ENCODE peak calls at places on chromosomes 4 and X, in ten cellular contexts. One of them, this sample, is unnamed. For H3K4me1, the result is how much of the 10 kb centered on the place peaks cover.

GRCh38 chr4:56823933-56824600 is 2.6 kb upstream of the SPINK2 start:
- DNase-seq in stomach: no peak
- DNase-seq in spleen: no peak
- DNase-seq in HepG2: no peak
- DNase-seq in HCT116: no peak
- DNase-seq in breast epithelium: no peak
- DNase-seq in transverse colon: no peak
- DNase-seq in GM23338: no peak
- DNase-seq in upper lobe of left lung: no peak
- DNase-seq in Panc1: no peak
- DNase-seq in this sample: no peak

GRCh38 chr4:1405636-1406415 is 416 bp downstream of the NKX1-1 start:
- DNase-seq in transverse colon: no peak
- DNase-seq in stomach: peak
- DNase-seq in upper lobe of left lung: peak
- DNase-seq in HCT116: no peak
- DNase-seq in breast epithelium: peak
- DNase-seq in spleen: no peak
- DNase-seq in GM23338: peak
- DNase-seq in Panc1: no peak
- DNase-seq in HepG2: no peak
- DNase-seq in this sample: no peak

GRCh38 chrX:15882704-15883539 is 28.3 kb upstream of the AP1S2 start:
- DNase-seq in stomach: no peak
- DNase-seq in Panc1: no peak
- DNase-seq in breast epithelium: no peak
- DNase-seq in GM23338: no peak
- DNase-seq in HCT116: no peak
- DNase-seq in upper lobe of left lung: no peak
- DNase-seq in HepG2: no peak
- DNase-seq in spleen: no peak
- DNase-seq in transverse colon: no peak
- DNase-seq in this sample: no peak

GRCh38 chr4:66606908-66607307 is 936.6 kb upstream of the EPHA5 start:
- DNase-seq in spleen: no peak
- DNase-seq in GM23338: peak
- DNase-seq in upper lobe of left lung: no peak
- DNase-seq in HepG2: no peak
- DNase-seq in HCT116: no peak
- DNase-seq in Panc1: no peak
- DNase-seq in stomach: no peak
- DNase-seq in breast epithelium: no peak
- DNase-seq in transverse colon: no peak
- DNase-seq in this sample: no peak

GRCh38 chr4:88058295-88058694 is 50.9 kb downstream of the PKD2 start:
- DNase-seq in GM23338: no peak
- DNase-seq in stomach: no peak
- DNase-seq in HepG2: no peak
- DNase-seq in spleen: no peak
- DNase-seq in HCT116: no peak
- DNase-seq in breast epithelium: no peak
- DNase-seq in transverse colon: no peak
- DNase-seq in upper lobe of left lung: no peak
- DNase-seq in Panc1: no peak
- DNase-seq in this sample: no peak

GRCh38 chr4:108171541-108172230 is 3.0 kb upstream of the LEF1 start:
- DNase-seq in GM23338: peak
- DNase-seq in HCT116: no peak
- DNase-seq in stomach: no peak
- DNase-seq in HepG2: no peak
- DNase-seq in breast epithelium: no peak
- DNase-seq in transverse colon: no peak
- DNase-seq in upper lobe of left lung: peak
- DNase-seq in spleen: peak
- DNase-seq in Panc1: no peak
- DNase-seq in this sample: no peak

GRCh38 chr4:182212211-182212761 is 30.9 kb upstream of the TENM3 start:
- DNase-seq in HCT116: no peak
- DNase-seq in transverse colon: no peak
- DNase-seq in breast epithelium: no peak
- DNase-seq in spleen: no peak
- DNase-seq in GM23338: peak
- DNase-seq in HepG2: no peak
- DNase-seq in Panc1: no peak
- DNase-seq in upper lobe of left lung: peak
- DNase-seq in stomach: no peak
- DNase-seq in this sample: no peak

GRCh38 chr4:115657991-115658390 is 544.6 kb upstream of the NDST4 start:
- DNase-seq in upper lobe of left lung: no peak
- DNase-seq in HepG2: no peak
- DNase-seq in breast epithelium: no peak
- DNase-seq in GM23338: no peak
- DNase-seq in stomach: no peak
- DNase-seq in Panc1: no peak
- DNase-seq in spleen: no peak
- DNase-seq in transverse colon: no peak
- DNase-seq in HCT116: no peak
- DNase-seq in this sample: no peak

GRCh38 chr4:101870874-101871273 is 80.3 kb downstream of the BANK1 start:
- DNase-seq in breast epithelium: no peak
- DNase-seq in Panc1: no peak
- DNase-seq in transverse colon: no peak
- DNase-seq in GM23338: no peak
- DNase-seq in spleen: no peak
- DNase-seq in HepG2: no peak
- DNase-seq in HCT116: no peak
- DNase-seq in upper lobe of left lung: no peak
- DNase-seq in stomach: no peak
- DNase-seq in this sample: no peak

GRCh38 chr4:156870166-156870565 is 101.4 kb downstream of the PDGFC start:
- DNase-seq in HepG2: no peak
- DNase-seq in transverse colon: no peak
- DNase-seq in breast epithelium: no peak
- DNase-seq in HCT116: no peak
- DNase-seq in stomach: no peak
- DNase-seq in spleen: no peak
- DNase-seq in Panc1: no peak
- DNase-seq in GM23338: no peak
- DNase-seq in upper lobe of left lung: no peak
- DNase-seq in this sample: no peak

GRCh38 chr4:75985116-75985515 is 5.6 kb downstream of the SDAD1 start:
- DNase-seq in HepG2: no peak
- DNase-seq in stomach: no peak
- DNase-seq in breast epithelium: no peak
- DNase-seq in Panc1: no peak
- DNase-seq in spleen: no peak
- DNase-seq in transverse colon: no peak
- DNase-seq in GM23338: no peak
- DNase-seq in HCT116: no peak
- DNase-seq in upper lobe of left lung: no peak
- DNase-seq in this sample: no peak

GRCh38 chrX:1178580-1179057 is 33.8 kb downstream of the CRLF2 start:
- DNase-seq in HepG2: no peak
- DNase-seq in Panc1: no peak
- DNase-seq in GM23338: peak
- DNase-seq in breast epithelium: no peak
- DNase-seq in HCT116: no peak
- DNase-seq in stomach: no peak
- DNase-seq in upper lobe of left lung: no peak
- DNase-seq in spleen: peak
- DNase-seq in transverse colon: no peak
- DNase-seq in this sample: no peak

GRCh38 chrX:15906544-15906943 is 51.9 kb upstream of the AP1S2 start:
- DNase-seq in upper lobe of left lung: no peak
- DNase-seq in transverse colon: no peak
- DNase-seq in HepG2: no peak
- DNase-seq in stomach: no peak
- DNase-seq in spleen: no peak
- DNase-seq in breast epithelium: no peak
- DNase-seq in GM23338: no peak
- DNase-seq in HCT116: no peak
- DNase-seq in Panc1: no peak
- DNase-seq in this sample: no peak

GRCh38 chr4:42302348-42302747 is 94.9 kb upstream of the SHISA3 start:
- DNase-seq in transverse colon: no peak
- DNase-seq in breast epithelium: no peak
- DNase-seq in HepG2: peak
- DNase-seq in spleen: no peak
- DNase-seq in GM23338: peak
- DNase-seq in upper lobe of left lung: no peak
- DNase-seq in stomach: peak
- DNase-seq in HCT116: peak
- DNase-seq in Panc1: no peak
- DNase-seq in this sample: no peak

GRCh38 chr4:189792819-189793618 is 147.7 kb upstream of the FRG1 start:
- DNase-seq in spleen: peak
- DNase-seq in upper lobe of left lung: no peak
- DNase-seq in HepG2: peak
- DNase-seq in HCT116: peak
- DNase-seq in stomach: peak
- DNase-seq in Panc1: peak
- DNase-seq in GM23338: peak
- DNase-seq in breast epithelium: peak
- DNase-seq in transverse colon: peak
- DNase-seq in this sample: no peak

GRCh38 chr4:123898941-123899666 is 502.5 kb downstream of the SPRY1 start:
- DNase-seq in transverse colon: no peak
- DNase-seq in upper lobe of left lung: no peak
- DNase-seq in GM23338: peak
- DNase-seq in stomach: no peak
- DNase-seq in HepG2: no peak
- DNase-seq in HCT116: no peak
- DNase-seq in spleen: no peak
- DNase-seq in breast epithelium: no peak
- DNase-seq in Panc1: no peak
- DNase-seq in this sample: no peak

GRCh38 chr4:63620271-63620670 is 789.0 kb downstream of the TECRL start:
- DNase-seq in transverse colon: no peak
- DNase-seq in upper lobe of left lung: no peak
- DNase-seq in stomach: no peak
- DNase-seq in spleen: no peak
- DNase-seq in HepG2: no peak
- DNase-seq in HCT116: no peak
- DNase-seq in Panc1: no peak
- DNase-seq in GM23338: no peak
- DNase-seq in breast epithelium: no peak
- DNase-seq in this sample: no peak

GRCh38 chrX:97860206-97860605 is 976.5 kb downstream of the RPA4 start:
- DNase-seq in spleen: no peak
- DNase-seq in upper lobe of left lung: no peak
- DNase-seq in HCT116: no peak
- DNase-seq in GM23338: no peak
- DNase-seq in breast epithelium: no peak
- DNase-seq in stomach: no peak
- DNase-seq in transverse colon: no peak
- DNase-seq in Panc1: no peak
- DNase-seq in HepG2: no peak
- DNase-seq in this sample: no peak
- TF ChIP-seq POLR2AphosphoS5 in spleen: no peak
- TF ChIP-seq POLR2AphosphoS5 in upper lobe of left lung: no peak
- TF ChIP-seq POLR2AphosphoS5 in HCT116: no peak
- TF ChIP-seq POLR2AphosphoS5 in GM23338: no peak
- TF ChIP-seq POLR2AphosphoS5 in breast epithelium: no peak
- TF ChIP-seq POLR2AphosphoS5 in stomach: no peak
- TF ChIP-seq POLR2AphosphoS5 in transverse colon: no peak
- TF ChIP-seq POLR2AphosphoS5 in Panc1: no peak
- TF ChIP-seq POLR2AphosphoS5 in HepG2: no peak
- TF ChIP-seq POLR2AphosphoS5 in this sample: no peak

GRCh38 chr4:26887809-26888208 is 27.2 kb downstream of the STIM2 start:
- DNase-seq in spleen: no peak
- DNase-seq in breast epithelium: no peak
- DNase-seq in upper lobe of left lung: no peak
- DNase-seq in transverse colon: no peak
- DNase-seq in stomach: no peak
- DNase-seq in HepG2: no peak
- DNase-seq in Panc1: no peak
- DNase-seq in HCT116: no peak
- DNase-seq in GM23338: no peak
- DNase-seq in this sample: no peak
- H3K4me1 ChIP-seq in spleen: under half
- H3K4me1 ChIP-seq in breast epithelium: under half
- H3K4me1 ChIP-seq in upper lobe of left lung: under half
- H3K4me1 ChIP-seq in transverse colon: under half
- H3K4me1 ChIP-seq in stomach: under half
- H3K4me1 ChIP-seq in HepG2: under half
- H3K4me1 ChIP-seq in Panc1: under half
- H3K4me1 ChIP-seq in HCT116: under half
- H3K4me1 ChIP-seq in GM23338: under half
- H3K4me1 ChIP-seq in this sample: under half

GRCh38 chrX:74535633-74536141 is 78.7 kb downstream of the RLIM start:
- DNase-seq in HepG2: peak
- DNase-seq in transverse colon: peak
- DNase-seq in breast epithelium: peak
- DNase-seq in HCT116: no peak
- DNase-seq in spleen: peak
- DNase-seq in Panc1: no peak
- DNase-seq in GM23338: peak
- DNase-seq in stomach: peak
- DNase-seq in upper lobe of left lung: peak
- DNase-seq in this sample: peak
- TF ChIP-seq POLR2AphosphoS5 in HepG2: no peak
- TF ChIP-seq POLR2AphosphoS5 in transverse colon: peak
- TF ChIP-seq POLR2AphosphoS5 in breast epithelium: no peak
- TF ChIP-seq POLR2AphosphoS5 in HCT116: no peak
- TF ChIP-seq POLR2AphosphoS5 in spleen: peak
- TF ChIP-seq POLR2AphosphoS5 in Panc1: no peak
- TF ChIP-seq POLR2AphosphoS5 in GM23338: no peak
- TF ChIP-seq POLR2AphosphoS5 in stomach: peak
- TF ChIP-seq POLR2AphosphoS5 in upper lobe of left lung: peak
- TF ChIP-seq POLR2AphosphoS5 in this sample: no peak

DNA sequence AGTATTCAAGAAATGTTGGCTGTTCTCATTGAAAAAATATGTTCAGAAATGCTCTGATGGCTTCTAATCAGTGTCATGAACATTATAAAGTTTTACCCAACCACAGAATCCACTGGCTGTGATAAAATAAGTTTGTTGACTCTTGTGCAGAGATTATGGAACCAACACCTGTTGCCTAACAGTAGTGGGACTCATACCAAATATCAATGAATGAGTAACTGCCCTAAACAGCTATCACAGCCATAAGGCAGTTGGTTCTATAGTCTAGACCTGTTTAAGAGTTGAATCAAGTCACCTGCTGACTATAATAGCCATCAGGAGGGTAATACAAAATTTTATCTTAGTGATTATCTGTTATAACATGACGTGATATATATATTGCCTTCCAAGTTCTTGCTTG is 168.3 kb downstream of the ATOH1 start:
- DNase-seq in Panc1: no peak
- DNase-seq in breast epithelium: no peak
- DNase-seq in spleen: no peak
- DNase-seq in HepG2: no peak
- DNase-seq in GM23338: no peak
- DNase-seq in HCT116: no peak
- DNase-seq in upper lobe of left lung: no peak
- DNase-seq in transverse colon: no peak
- DNase-seq in stomach: no peak
- DNase-seq in this sample: no peak
- H3K4me1 ChIP-seq in Panc1: under half
- H3K4me1 ChIP-seq in breast epithelium: under half
- H3K4me1 ChIP-seq in spleen: under half
- H3K4me1 ChIP-seq in HepG2: under half
- H3K4me1 ChIP-seq in GM23338: under half
- H3K4me1 ChIP-seq in HCT116: under half
- H3K4me1 ChIP-seq in upper lobe of left lung: under half
- H3K4me1 ChIP-seq in transverse colon: under half
- H3K4me1 ChIP-seq in stomach: under half
- H3K4me1 ChIP-seq in this sample: under half

GRCh38 chrX:129777218-129777768 is 2.5 kb upstream of the SASH3 start:
- DNase-seq in upper lobe of left lung: peak
- DNase-seq in HepG2: peak
- DNase-seq in breast epithelium: peak
- DNase-seq in stomach: peak
- DNase-seq in spleen: peak
- DNase-seq in transverse colon: peak
- DNase-seq in HCT116: no peak
- DNase-seq in GM23338: no peak
- DNase-seq in Panc1: no peak
- DNase-seq in this sample: no peak
- TF ChIP-seq POLR2AphosphoS5 in upper lobe of left lung: peak
- TF ChIP-seq POLR2AphosphoS5 in HepG2: no peak
- TF ChIP-seq POLR2AphosphoS5 in breast epithelium: no peak
- TF ChIP-seq POLR2AphosphoS5 in stomach: peak
- TF ChIP-seq POLR2AphosphoS5 in spleen: peak
- TF ChIP-seq POLR2AphosphoS5 in transverse colon: no peak
- TF ChIP-seq POLR2AphosphoS5 in HCT116: no peak
- TF ChIP-seq POLR2AphosphoS5 in GM23338: no peak
- TF ChIP-seq POLR2AphosphoS5 in Panc1: no peak
- TF ChIP-seq POLR2AphosphoS5 in this sample: no peak

This sample was measured in suprapubic skin.